ENCODE peak calls at places on chromosomes 2 and 18, in five cellular contexts. H is fibroblast of lung; A is effector memory CD4-positive, alpha-beta T cell; L is ovary; B is neuronal stem cell. C is an unnamed sample.

GRCh38 chr2:68222287-68222686 is 30.0 kb downstream of the PPP3R1 start:
- DNase-seq in A (no peak), H (no peak), B (no peak), L (no peak), C (no peak)

GRCh38 chr2:37211212-37211611 is 14.9 kb downstream of the CEBPZOS start:
- DNase-seq in L (no peak), A (no peak), H (peak; percentile 56), B (no peak), C (no peak)

GRCh38 chr18:22112215-22112614 is 57.2 kb upstream of the GATA6 start:
- DNase-seq in H (no peak), A (no peak), B (no peak), L (no peak), C (no peak)

GRCh38 chr2:169348321-169349002 is 13.9 kb downstream of the LRP2 start:
- DNase-seq in B (no peak), L (no peak), A (no peak), H (no peak), C (no peak)

GRCh38 chr2:215793747-215794595 is 219.4 kb downstream of the MREG start:
- DNase-seq in H (peak; percentile 99), L (no peak), B (no peak), A (no peak), C (peak; percentile 96)

GRCh38 chr2:226981731-226982373 is 146.0 kb downstream of the RHBDD1 start:
- DNase-seq in L (no peak), A (no peak), B (no peak), H (no peak), C (no peak)

GRCh38 chr2:109352066-109352897 is 223.3 kb downstream of the SH3RF3 start:
- DNase-seq in A (no peak), L (no peak), H (no peak), B (no peak), C (no peak)

GRCh38 chr18:75162467-75162866 is 46.5 kb downstream of the PTGR3 start:
- DNase-seq in H (peak; percentile 73), A (no peak), B (no peak), L (no peak), C (peak; percentile 54)

GRCh38 chr2:165662720-165663119 is 131.3 kb downstream of the GALNT3 start:
- DNase-seq in B (no peak), A (no peak), L (no peak), H (no peak), C (no peak)

GRCh38 chr2:66836851-66837250 is 401.9 kb downstream of the MEIS1 start:
- DNase-seq in B (no peak), A (no peak), H (no peak), L (no peak), C (peak; percentile 57)

GRCh38 chr2:241659150-241659739 is 21.8 kb downstream of the ATG4B start:
- DNase-seq in H (peak; percentile 65), A (no peak), B (peak; percentile 39), L (peak; percentile 59), C (peak; percentile 77)

GRCh38 chr2:29317801-29318485 is 202.7 kb downstream of the CLIP4 start:
- DNase-seq in B (no peak), L (no peak), H (no peak), A (no peak), C (no peak)

GRCh38 chr2:138720035-138720589 is 60.1 kb downstream of the NXPH2 start:
- DNase-seq in A (no peak), L (no peak), H (no peak), B (no peak), C (no peak)

GRCh38 chr2:71157124-71157802 is 26.8 kb downstream of the MPHOSPH10 start:
- DNase-seq in L (peak; percentile 31), H (peak; percentile 12), B (peak; percentile 77), A (no peak), C (peak; percentile 58)

GRCh38 chr2:129936334-129936934 is 43.0 kb upstream of the RAB6C start:
- DNase-seq in A (no peak), B (no peak), L (no peak), H (no peak), C (peak; percentile 34)

GRCh38 chr2:111243295-111243694 is 122.6 kb downstream of the BCL2L11 start:
- DNase-seq in B (no peak), A (no peak), H (no peak), L (no peak), C (no peak)

DNA sequence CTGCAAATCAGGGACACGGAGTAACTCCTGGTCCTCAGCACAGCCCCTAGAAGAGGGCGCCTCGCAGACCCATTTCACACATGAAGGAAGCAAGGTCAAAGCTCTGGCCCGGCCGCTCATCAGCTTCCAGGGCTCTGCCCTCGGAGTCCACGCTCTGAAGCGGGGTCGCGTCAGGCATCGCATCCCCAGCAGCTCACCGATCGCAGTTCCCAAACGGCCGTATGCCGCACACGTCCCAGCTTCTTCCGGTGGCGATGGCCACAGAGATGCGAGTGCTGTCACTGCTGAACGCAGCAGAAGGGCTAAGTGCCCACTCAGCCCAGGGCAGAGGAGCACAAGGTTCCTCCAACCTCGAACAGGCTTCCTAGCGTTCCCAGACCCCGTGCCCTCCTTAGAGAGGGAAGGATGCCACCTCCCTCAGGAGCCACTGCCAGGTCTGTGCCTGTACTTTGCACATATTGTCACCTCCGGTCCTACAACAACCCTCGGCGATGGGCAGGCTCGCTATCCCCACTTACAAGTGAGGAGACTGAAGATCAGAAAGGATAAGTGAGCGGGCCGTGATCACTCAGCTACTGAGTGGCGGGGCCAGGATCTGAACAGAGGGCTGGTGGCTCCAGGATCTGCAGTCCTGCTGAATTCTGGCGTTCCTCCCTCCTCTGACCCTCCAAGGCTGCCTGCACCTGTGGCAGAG is 71.3 kb downstream of the COPS8 start:
- DNase-seq in B (no peak), L (no peak), A (no peak), H (no peak), C (peak; percentile 38)
- H3K27ac ChIP-seq in B (no peak overlapping the region), L (peak overlapping the region; percentile 71), A (no peak overlapping the region), H (peak overlapping the region; percentile 74), C (peak overlapping the region; percentile 95)

GRCh38 chr2:239729681-239730566 is 295.2 kb downstream of the NDUFA10 start:
- DNase-seq in B (no peak), H (no peak), A (no peak), L (no peak), C (no peak)

GRCh38 chr2:239727182-239727775 is 297.9 kb downstream of the NDUFA10 start:
- DNase-seq in H (no peak), B (no peak), L (no peak), A (no peak), C (no peak)

GRCh38 chr2:239727776-239728600 is 297.2 kb downstream of the NDUFA10 start:
- DNase-seq in H (no peak), L (no peak), B (no peak), A (no peak), C (no peak)

GRCh38 chr2:239729151-239729550 is 296.0 kb downstream of the NDUFA10 start:
- DNase-seq in L (no peak), A (no peak), B (no peak), H (no peak), C (no peak)

DNA sequence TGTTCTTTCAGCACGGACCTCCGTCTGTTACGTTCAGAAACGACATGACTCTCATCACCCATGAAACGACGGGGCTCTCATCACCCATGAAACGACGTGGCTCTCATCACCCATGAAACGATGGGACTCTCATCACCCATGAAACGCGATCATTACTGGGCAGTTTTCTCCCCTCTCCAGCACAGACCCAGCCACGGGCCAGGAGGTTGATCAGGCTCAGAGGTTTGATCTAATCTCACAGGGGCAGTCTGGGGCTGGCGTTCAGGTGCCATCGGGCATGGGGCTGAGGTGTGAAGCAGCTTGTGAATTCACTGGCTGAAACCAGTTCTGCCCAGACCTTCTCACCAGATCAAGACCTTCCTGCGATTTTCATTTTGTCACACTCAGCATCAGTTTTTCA is 296.4 kb downstream of the NDUFA10 start:
- DNase-seq in B (no peak), H (no peak), A (no peak), L (no peak), C (no peak)
- H3K27me3 ChIP-seq in B (peaks cover 19% of the 10 kb centered on the region), H (no peaks in the 10 kb centered on the region), A (no peaks in the 10 kb centered on the region), L (no peaks in the 10 kb centered on the region), C (no peaks in the 10 kb centered on the region)

GRCh38 chr2:2845267-2845666 is 514.2 kb upstream of the MYT1L start:
- DNase-seq in H (no peak), L (no peak), A (no peak), B (no peak), C (no peak)

GRCh38 chr2:2845796-2846315 is 514.8 kb upstream of the MYT1L start:
- DNase-seq in A (no peak), L (no peak), H (no peak), B (no peak), C (no peak)

GRCh38 chr2:2847131-2847740 is 516.2 kb upstream of the MYT1L start:
- DNase-seq in A (no peak), B (no peak), L (no peak), H (no peak), C (no peak)

GRCh38 chr2:2848198-2848597 is 517.1 kb upstream of the MYT1L start:
- DNase-seq in L (no peak), B (no peak), A (no peak), H (no peak), C (no peak)

GRCh38 chr2:2846379-2847130 is 515.5 kb upstream of the MYT1L start:
- DNase-seq in B (no peak), H (no peak), A (no peak), L (no peak), C (no peak)
- H3K27ac ChIP-seq in B (no peak overlapping the region), H (no peak overlapping the region), A (no peak overlapping the region), L (no peak overlapping the region), C (no peak overlapping the region)

GRCh38 chr2:121284424-121285076 is 452 bp downstream of the TFCP2L1 start:
- DNase-seq in A (no peak), H (no peak), B (no peak), L (no peak), C (no peak)
- H3K27me3 ChIP-seq in A (peaks cover 7% of the 10 kb centered on the region), H (peaks cover 29% of the 10 kb centered on the region), B (peaks cover 83% of the 10 kb centered on the region), L (no peaks in the 10 kb centered on the region), C (peaks cover 56% of the 10 kb centered on the region)

GRCh38 chr2:33458248-33458819 is 18.1 kb upstream of the RASGRP3 start:
- DNase-seq in L (no peak), H (no peak), A (no peak), B (no peak), C (no peak)
- H3K27ac ChIP-seq in L (no peak overlapping the region), H (no peak overlapping the region), A (no peak overlapping the region), B (no peak overlapping the region), C (no peak overlapping the region)

GRCh38 chr2:118843492-118844132 is 3.8 kb downstream of the EN1 start:
- DNase-seq in H (no peak), B (peak; percentile 14), L (no peak), A (no peak), C (no peak)
- H3K27me3 ChIP-seq in H (peaks cover 74% of the 10 kb centered on the region), B (peaks cover 95% of the 10 kb centered on the region), L (no peaks in the 10 kb centered on the region), A (peaks cover 67% of the 10 kb centered on the region), C (no peaks in the 10 kb centered on the region)

GRCh38 chr18:58337688-58338087 is 291.2 kb downstream of the ALPK2 start:
- DNase-seq in L (no peak), B (no peak), A (no peak), H (peak; percentile 73), C (no peak)
- H3K27ac ChIP-seq in L (no peak overlapping the region), B (no peak overlapping the region), A (no peak overlapping the region), H (no peak overlapping the region), C (no peak overlapping the region)

GRCh38 chr18:53606792-53607191 is 617.7 kb downstream of the MBD2 start:
- DNase-seq in A (no peak), L (no peak), H (no peak), B (no peak), C (no peak)
- H3K27me3 ChIP-seq in A (no peaks in the 10 kb centered on the region), L (no peaks in the 10 kb centered on the region), H (no peaks in the 10 kb centered on the region), B (no peaks in the 10 kb centered on the region), C (no peaks in the 10 kb centered on the region)

C was measured in GM23248.